ENCODE peak calls at places on chromosomes 11 and 22, in nine cellular contexts. X, G, O, V, N, J, T, B and L are unnamed samples.

GRCh38 chr11:56910046-56910753 is 78.5 kb upstream of the OR5AK2 start:
- DNase-seq in X (peak; percentile 52), G (peak; percentile 16), O (no peak), V (no peak), N (no peak), J (no peak), T (peak; percentile 59), B (no peak), L (peak; percentile 12)

GRCh38 chr11:46972821-46973220 is 36.3 kb downstream of the CSTPP1 start:
- DNase-seq in X (no peak), G (no peak), O (no peak), V (no peak), N (no peak), J (no peak), T (no peak), B (no peak), L (no peak)

GRCh38 chr11:112511906-112512305 is 251.2 kb upstream of the PLET1 start:
- DNase-seq in X (no peak), G (no peak), O (no peak), V (no peak), N (no peak), J (no peak), T (no peak), B (no peak), L (no peak)

GRCh38 chr11:9651481-9651880 is 12.4 kb upstream of the SWAP70 start:
- DNase-seq in X (no peak), G (no peak), O (no peak), V (no peak), N (no peak), J (no peak), T (no peak), B (no peak), L (no peak)

GRCh38 chr22:46854125-46854870 is 91.8 kb downstream of the TBC1D22A start:
- DNase-seq in X (no peak), G (peak; percentile 32), O (peak; percentile 53), V (no peak), N (peak; percentile 56), J (peak; percentile 35), T (no peak), B (peak; percentile 28), L (no peak)

GRCh38 chr11:132541794-132542193 is 990.5 kb downstream of the OPCML start:
- DNase-seq in X (no peak), G (no peak), O (no peak), V (no peak), N (no peak), J (no peak), T (no peak), B (no peak), L (no peak)

GRCh38 chr11:111019931-111020381 is 225.6 kb upstream of the POU2AF2 start:
- DNase-seq in X (no peak), G (no peak), O (no peak), V (no peak), N (no peak), J (no peak), T (no peak), B (no peak), L (no peak)

GRCh38 chr11:68164437-68164836 is 43.2 kb upstream of the CHKA start:
- DNase-seq in X (no peak), G (no peak), O (no peak), V (no peak), N (no peak), J (no peak), T (no peak), B (no peak), L (no peak)

GRCh38 chr11:121807051-121807450 is 309.0 kb downstream of the BLID start:
- DNase-seq in X (peak; percentile 64), G (no peak), O (no peak), V (no peak), N (no peak), J (no peak), T (no peak), B (no peak), L (no peak)

GRCh38 chr11:120759046-120759445 is 247.5 kb downstream of the GRIK4 start:
- DNase-seq in X (no peak), G (no peak), O (no peak), V (no peak), N (no peak), J (no peak), T (no peak), B (no peak), L (no peak)

GRCh38 chr11:45834298-45834756 is 12.9 kb upstream of the CRY2 start:
- DNase-seq in X (no peak), G (no peak), O (no peak), V (no peak), N (no peak), J (no peak), T (no peak), B (no peak), L (no peak)

GRCh38 chr22:20061481-20061861 is 18.6 kb upstream of the DGCR8 start:
- DNase-seq in X (no peak), G (no peak), O (no peak), V (no peak), N (no peak), J (no peak), T (no peak), B (no peak), L (no peak)

DNA sequence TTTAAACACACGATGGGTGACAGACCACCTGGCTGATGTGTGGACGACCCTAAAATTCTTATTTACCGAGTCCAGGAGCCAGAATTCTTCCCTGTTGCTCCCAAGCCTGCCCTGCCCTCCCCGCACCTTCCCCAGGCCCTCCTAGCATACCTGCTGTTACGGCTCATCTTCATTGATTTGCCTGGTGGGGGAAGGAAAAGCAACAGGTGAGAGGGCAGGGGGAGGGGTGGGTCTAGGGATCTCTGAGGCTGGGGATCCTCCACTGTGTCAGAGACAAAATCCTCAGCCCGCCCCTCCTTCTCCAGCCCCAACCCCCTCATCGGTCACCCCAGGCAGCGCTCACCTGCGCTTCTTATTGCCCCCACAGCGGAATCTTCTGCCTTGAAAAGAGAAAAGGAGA is 4.0 kb downstream of the FXYD2 start:
- DNase-seq in X (no peak), G (no peak), O (no peak), V (no peak), N (no peak), J (no peak), T (no peak), B (no peak), L (no peak)
- H3K4me1 ChIP-seq in X (peaks cover 11% of the 10 kb centered on the region), G (peaks cover 64% of the 10 kb centered on the region), O (peaks cover 13% of the 10 kb centered on the region), V (peaks cover 12% of the 10 kb centered on the region), N (peaks cover 33% of the 10 kb centered on the region), J (no peaks in the 10 kb centered on the region), T (peaks cover 11% of the 10 kb centered on the region), B (peaks cover 62% of the 10 kb centered on the region), L (no peaks in the 10 kb centered on the region)

DNA sequence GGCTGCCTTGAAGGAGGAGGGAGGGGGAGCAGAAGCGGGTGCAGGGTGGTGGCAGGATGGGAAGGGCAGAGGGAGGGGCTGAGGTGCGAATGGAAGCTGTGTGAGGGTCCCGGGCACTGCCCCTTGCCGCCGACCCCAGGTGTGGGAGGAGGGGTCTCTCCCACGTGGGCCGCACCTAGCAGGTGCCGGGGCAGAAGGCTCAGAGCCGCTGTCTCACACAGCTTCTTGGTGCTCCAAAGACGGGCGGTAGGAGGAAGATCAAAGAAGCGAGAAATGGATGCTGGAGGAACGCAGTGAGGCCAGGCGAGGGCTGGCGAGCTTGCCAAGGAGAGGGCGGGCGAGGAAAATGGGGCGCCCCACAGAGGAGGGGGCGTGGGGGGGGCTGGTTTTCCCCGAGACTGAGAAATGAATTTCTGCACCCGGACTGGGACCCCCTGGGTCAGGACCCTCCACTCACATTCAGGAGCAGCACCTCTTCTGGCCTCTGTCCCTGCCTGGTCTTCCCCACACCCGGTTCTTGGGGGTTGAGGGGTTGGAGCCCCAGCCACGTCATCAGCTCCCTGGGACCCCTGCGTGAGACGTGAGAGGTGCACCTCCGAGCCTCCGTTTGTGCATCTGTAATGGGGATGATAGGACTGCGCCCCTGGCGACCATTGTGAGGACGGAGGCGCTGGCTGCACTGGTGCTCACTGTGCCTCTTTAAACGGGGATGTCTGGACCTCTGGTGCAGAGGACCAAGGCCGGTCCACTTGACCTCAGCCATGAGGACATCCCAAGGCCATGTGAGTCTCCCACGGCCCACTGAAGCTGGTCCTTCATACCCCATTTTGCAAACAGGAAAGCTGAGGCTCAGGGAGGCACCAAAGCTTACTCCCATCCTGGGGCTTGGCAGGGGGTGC is 16.8 kb downstream of the LSP1 start:
- DNase-seq in X (no peak), G (no peak), O (no peak), V (peak; percentile 63), N (peak; percentile 50), J (no peak), T (no peak), B (peak; percentile 30), L (no peak)
- H3K4me3 ChIP-seq in X (no peak overlapping the region), G (peak overlapping the region; percentile 27), O (peak overlapping the region; percentile 36), V (peak overlapping the region; percentile 56), N (peak overlapping the region; percentile 11), J (peak overlapping the region; percentile 54), T (peak overlapping the region; percentile 10), B (peak overlapping the region; percentile 64), L (no peak overlapping the region)

DNA sequence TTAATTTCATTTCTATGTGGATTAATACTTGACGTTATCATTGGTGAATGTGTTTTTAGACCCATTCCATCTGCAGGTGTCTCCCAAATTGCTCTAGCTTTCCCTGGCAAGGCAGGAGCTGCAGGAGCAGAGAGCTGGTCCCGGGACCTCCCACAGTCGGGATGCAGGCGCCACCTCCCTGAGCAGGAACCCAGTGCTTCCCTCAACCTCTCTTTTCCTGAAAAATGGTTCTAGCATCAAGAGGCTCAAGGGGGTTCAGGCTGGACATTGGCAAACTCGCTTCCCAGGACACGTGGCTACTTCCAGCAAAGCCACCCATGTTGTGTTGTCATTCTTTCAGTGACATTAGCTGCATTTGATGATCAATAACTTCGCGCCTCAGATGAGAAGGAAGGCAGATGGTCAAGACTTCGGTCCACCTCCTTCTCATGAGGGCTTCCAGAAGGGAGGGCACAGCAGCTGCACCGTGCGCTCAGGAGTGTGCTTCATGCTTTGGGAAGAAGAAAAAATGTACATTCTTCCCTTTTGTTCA is 25.2 kb downstream of the IGLL5 start:
- DNase-seq in X (no peak), G (no peak), O (no peak), V (no peak), N (no peak), J (no peak), T (no peak), B (no peak), L (no peak)
- H3K4me1 ChIP-seq in X (no peaks in the 10 kb centered on the region), G (no peaks in the 10 kb centered on the region), O (no peaks in the 10 kb centered on the region), V (no peaks in the 10 kb centered on the region), N (no peaks in the 10 kb centered on the region), J (no peaks in the 10 kb centered on the region), T (no peaks in the 10 kb centered on the region), B (no peaks in the 10 kb centered on the region), L (no peaks in the 10 kb centered on the region)

GRCh38 chr11:36510567-36511020 is 522 bp upstream of the TRAF6 start:
- DNase-seq in X (no peak), G (no peak), O (no peak), V (no peak), N (no peak), J (no peak), T (no peak), B (no peak), L (no peak)

GRCh38 chr11:36507824-36508489 is 2.1 kb downstream of the TRAF6 start:
- DNase-seq in X (no peak), G (no peak), O (no peak), V (peak; percentile 8), N (no peak), J (no peak), T (no peak), B (no peak), L (no peak)

GRCh38 chr11:36509694-36510566 is at the start of gene TRAF6:
- DNase-seq in X (peak; percentile 95), G (peak; percentile 91), O (peak; percentile 91), V (peak; percentile 91), N (peak; percentile 81), J (peak; percentile 41), T (peak; percentile 92), B (peak; percentile 91), L (peak; percentile 83)

GRCh38 chr11:36509265-36509664 is 807 bp downstream of the TRAF6 start:
- DNase-seq in X (peak; percentile 40), G (no peak), O (no peak), V (no peak), N (no peak), J (no peak), T (peak; percentile 24), B (no peak), L (no peak)

GRCh38 chr11:36508743-36509142 is 1.3 kb downstream of the TRAF6 start:
- DNase-seq in X (no peak), G (no peak), O (no peak), V (no peak), N (no peak), J (no peak), T (no peak), B (no peak), L (no peak)
- H3K4me3 ChIP-seq in X (peak overlapping the region; percentile 86), G (peak overlapping the region; percentile 69), O (peak overlapping the region; percentile 81), V (peak overlapping the region; percentile 96), N (peak overlapping the region; percentile 85), J (peak overlapping the region; percentile 87), T (peak overlapping the region; percentile 88), B (peak overlapping the region; percentile 88), L (peak overlapping the region; percentile 62)